ENCODE peak calls at places on chromosomes 12 and 14, in four cellular contexts. J is stomach, L is body of pancreas, F is H1. H is an unnamed sample.

GRCh38 chr12:25130741-25131188 is 64.2 kb downstream of the DNAI7 start:
- DNase-seq in J (no peak), L (no peak), F (no peak), H (no peak)

GRCh38 chr14:87883750-87884149 is 109.2 kb downstream of the GALC start:
- DNase-seq in J (no peak), L (no peak), F (no peak), H (no peak)

GRCh38 chr14:51441001-51441400 is 201.0 kb downstream of the TMX1 start:
- DNase-seq in J (no peak), L (no peak), F (no peak), H (no peak)

GRCh38 chr12:95940514-95940913 is 1.9 kb downstream of the CCDC38 start:
- DNase-seq in J (no peak), L (no peak), F (no peak), H (peak; percentile 71)

GRCh38 chr14:64755661-64756265 is 51.5 kb downstream of the PLEKHG3 start:
- DNase-seq in J (no peak), L (no peak), F (no peak), H (no peak)

GRCh38 chr12:57727758-57728395 is 10.7 kb downstream of the AGAP2 start:
- DNase-seq in J (no peak), L (no peak), F (no peak), H (no peak)

GRCh38 chr14:75995372-75996041 is 9.9 kb downstream of the IFT43 start:
- DNase-seq in J (no peak), L (peak; percentile 34), F (no peak), H (peak; percentile 78)

GRCh38 chr14:104637546-104638003 is 33.0 kb upstream of the TMEM179 start:
- DNase-seq in J (no peak), L (no peak), F (no peak), H (no peak)

GRCh38 chr14:102125546-102125945 is 14.2 kb upstream of the WDR20 start:
- DNase-seq in J (no peak), L (no peak), F (no peak), H (no peak)

GRCh38 chr12:108570743-108571603 is 8.6 kb downstream of the ISCU start:
- DNase-seq in J (no peak), L (no peak), F (peak; percentile 41), H (peak; percentile 2)

GRCh38 chr12:111437816-111438454 is 32.2 kb downstream of the SH2B3 start:
- DNase-seq in J (no peak), L (no peak), F (no peak), H (no peak)
- H3K4me1 ChIP-seq in J (peaks cover 41% of the 10 kb centered on the region), L (peaks cover 51% of the 10 kb centered on the region), F (peaks cover 24% of the 10 kb centered on the region), H (peaks cover 34% of the 10 kb centered on the region)

GRCh38 chr12:6443361-6443983 is 1.3 kb upstream of the CD27 start:
- DNase-seq in J (no peak), L (no peak), F (no peak), H (no peak)

GRCh38 chr12:6444031-6444430 is 724 bp upstream of the CD27 start:
- DNase-seq in J (no peak), L (no peak), F (no peak), H (no peak)

GRCh38 chr12:6450091-6450868 is 1.6 kb upstream of the TAPBPL start:
- DNase-seq in J (no peak), L (no peak), F (no peak), H (no peak)

GRCh38 chr12:6442799-6443198 is 2.0 kb upstream of the CD27 start:
- DNase-seq in J (no peak), L (no peak), F (no peak), H (no peak)

GRCh38 chr12:6444704-6445688 is at the start of gene CD27:
- DNase-seq in J (no peak), L (no peak), F (no peak), H (no peak)
- TF ChIP-seq POLR2A in J (no peak), L (no peak), F (no peak), H (no peak)

GRCh38 chr14:36245223-36245622 is 68.7 kb upstream of the PTCSC3 start:
- DNase-seq in J (no peak), L (no peak), F (no peak), H (no peak)

GRCh38 chr14:36243183-36243582 is 66.7 kb upstream of the PTCSC3 start:
- DNase-seq in J (no peak), L (no peak), F (no peak), H (no peak)

GRCh38 chr14:36238666-36239363 is 62.3 kb upstream of the PTCSC3 start:
- DNase-seq in J (no peak), L (no peak), F (no peak), H (no peak)

GRCh38 chr14:36241183-36241582 is 64.7 kb upstream of the PTCSC3 start:
- DNase-seq in J (no peak), L (no peak), F (no peak), H (no peak)
- TF ChIP-seq CTCF in J (no peak), L (no peak), F (no peak), H (no peak)

GRCh38 chr12:31315089-31315725 is 10.7 kb downstream of the SINHCAF start:
- DNase-seq in J (no peak), L (no peak), F (no peak), H (no peak)

GRCh38 chr12:31316964-31317363 is 9.0 kb downstream of the SINHCAF start:
- DNase-seq in J (no peak), L (no peak), F (no peak), H (no peak)

GRCh38 chr12:31315779-31316465 is 10.0 kb downstream of the SINHCAF start:
- DNase-seq in J (no peak), L (no peak), F (no peak), H (no peak)

GRCh38 chr12:31318870-31319269 is 7.1 kb downstream of the SINHCAF start:
- DNase-seq in J (no peak), L (no peak), F (no peak), H (no peak)

DNA sequence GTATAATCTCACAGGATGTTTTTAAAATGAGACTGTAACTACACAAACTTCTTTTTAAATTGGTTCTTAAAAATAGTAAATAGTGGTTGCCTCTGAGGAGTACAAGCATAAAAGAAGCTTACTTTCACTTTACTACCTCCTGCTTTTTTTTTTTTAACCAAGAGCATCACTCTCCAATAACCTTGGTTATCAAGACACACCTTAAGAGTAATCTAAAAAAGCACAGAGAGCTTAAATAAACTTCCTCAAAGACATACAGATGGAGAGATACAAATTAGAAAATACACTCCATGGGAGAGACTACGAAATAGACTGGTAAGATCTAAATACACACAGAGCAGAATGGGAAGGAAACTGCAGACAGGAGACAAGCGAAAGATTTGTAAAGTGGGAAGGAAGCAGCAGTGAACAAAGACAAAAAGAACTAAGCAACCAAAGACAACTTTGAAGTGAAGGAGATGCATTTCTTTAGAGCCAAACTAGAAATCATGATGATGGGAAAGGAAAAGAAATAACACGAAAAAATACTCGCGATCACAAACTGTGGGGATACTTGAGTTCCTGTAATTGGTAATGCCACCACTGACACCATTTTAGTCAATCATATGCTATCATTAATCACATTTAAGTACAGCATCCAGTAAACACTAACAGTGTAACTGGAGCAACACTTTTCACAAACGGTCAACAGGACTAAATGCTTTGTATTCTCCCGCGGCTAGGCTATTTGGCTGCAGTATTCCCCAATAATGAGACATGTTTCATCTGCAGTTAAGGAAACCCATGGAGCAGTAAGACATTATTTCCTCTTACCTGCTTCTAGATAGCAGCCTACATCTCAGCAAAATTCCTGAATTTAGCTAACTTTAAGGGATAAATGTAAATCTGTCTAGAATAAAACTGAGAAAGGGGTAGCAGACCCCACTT is 8.2 kb downstream of the SINHCAF start:
- DNase-seq in J (no peak), L (no peak), F (no peak), H (no peak)
- H3K4me1 ChIP-seq in J (peaks cover 17% of the 10 kb centered on the region), L (peaks cover 28% of the 10 kb centered on the region), F (peaks cover 9% of the 10 kb centered on the region), H (peaks cover 66% of the 10 kb centered on the region)

GRCh38 chr12:23576372-23576771 is 373.1 kb downstream of the SOX5 start:
- DNase-seq in J (no peak), L (no peak), F (no peak), H (no peak)

DNA sequence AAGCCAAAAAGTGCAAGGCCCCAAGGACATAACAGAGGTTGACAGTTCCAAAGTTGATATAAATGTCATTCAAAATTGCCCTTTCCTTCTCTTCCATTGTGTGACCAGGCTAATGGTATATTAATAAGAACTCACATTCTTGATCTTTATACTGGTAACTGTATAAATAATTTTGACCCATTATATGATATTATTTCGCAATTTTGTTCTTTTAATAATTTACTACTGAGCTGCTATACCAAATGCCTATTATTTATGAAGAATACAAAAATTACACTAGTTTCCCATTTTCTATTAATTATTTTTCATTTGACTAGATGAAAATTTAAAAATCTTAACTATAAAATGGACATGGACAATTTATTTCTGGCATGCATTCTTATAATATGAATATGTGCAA is 370.2 kb downstream of the SOX5 start:
- DNase-seq in J (no peak), L (no peak), F (no peak), H (no peak)
- TF ChIP-seq POLR2A in J (no peak), L (no peak), F (no peak), H (no peak)

DNA sequence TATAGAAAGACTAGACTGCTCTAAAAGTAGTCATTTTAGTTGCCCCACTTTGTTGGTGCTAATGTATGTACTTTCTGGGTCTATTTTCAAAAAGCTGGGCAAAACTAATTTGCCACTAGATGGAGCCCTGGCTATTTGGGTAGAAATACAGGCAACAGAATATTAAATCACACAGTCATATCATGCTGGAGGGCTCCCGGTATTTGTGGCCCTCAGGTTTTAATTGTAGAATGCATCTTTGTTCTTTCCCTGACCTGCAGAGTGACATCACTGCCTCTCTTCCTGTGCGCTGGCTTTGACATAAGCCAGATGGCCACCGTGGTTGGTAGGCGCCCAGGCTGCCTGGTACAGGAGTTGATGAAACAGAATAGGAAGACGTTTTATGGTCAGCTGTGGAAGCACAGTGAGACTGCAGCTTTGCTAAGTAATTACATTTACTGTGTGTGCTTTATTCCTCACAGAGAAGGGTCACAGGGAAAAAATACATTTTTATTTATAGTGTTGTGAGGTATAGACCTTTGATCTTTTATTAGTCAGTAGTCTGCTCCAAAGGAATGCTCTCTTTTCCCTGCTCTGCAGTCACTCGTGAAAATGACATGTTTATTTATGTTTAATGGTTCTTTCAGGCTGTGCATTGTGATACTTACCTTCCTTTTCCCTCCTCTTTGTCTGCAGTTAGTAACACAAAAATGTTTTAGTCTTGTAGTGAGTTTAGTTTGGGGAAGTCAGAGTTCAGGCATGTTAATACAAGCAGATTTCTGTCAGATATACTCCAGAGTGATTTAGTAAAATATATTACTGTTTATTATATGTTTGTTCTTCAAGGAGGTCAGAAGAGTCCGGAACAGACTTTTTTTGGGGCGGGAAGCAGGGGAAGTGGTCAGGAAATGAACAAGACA is 28.4 kb downstream of the MSRB3 start:
- DNase-seq in J (no peak), L (no peak), F (no peak), H (no peak)
- TF ChIP-seq CTCF in J (no peak), L (peak; percentile 49), F (peak; percentile 66), H (peak; percentile 47)

GRCh38 chr12:53049582-53050318 is at the start of gene TNS2:
- DNase-seq in J (peak; percentile 76), L (peak; percentile 83), F (peak; percentile 70), H (peak; percentile 77)
- H3K4me1 ChIP-seq in J (peaks cover 85% of the 10 kb centered on the region), L (peaks cover 91% of the 10 kb centered on the region), F (peaks cover 46% of the 10 kb centered on the region), H (peaks cover 86% of the 10 kb centered on the region)

GRCh38 chr12:120528861-120529525 is at the start of gene COQ5:
- DNase-seq in J (peak; percentile 92), L (peak; percentile 89), F (peak; percentile 92), H (peak; percentile 92)
- TF ChIP-seq POLR2A in J (no peak), L (peak; percentile 41), F (peak; percentile 92), H (peak; percentile 43)

GRCh38 chr12:68913682-68914081 is 19.3 kb downstream of the CPM start:
- DNase-seq in J (no peak), L (no peak), F (no peak), H (no peak)
- TF ChIP-seq CTCF in J (no peak), L (no peak), F (no peak), H (no peak)